ENCODE peak calls at places on chromosome 9, in seven cellular contexts. B is CD4-positive, alpha-beta T cell; S is NCI-H1417; I is NCI-H2081; T is GM20000; U is HS-5; V is neural crest cell. K is an unnamed sample.

GRCh38 chr9:14106699-14107098 is 207.2 kb downstream of the NFIB start:
- DNase-seq in B (no peak), S (peak; percentile 57), I (peak; percentile 31), T (no peak), U (no peak), V (no peak), K (no peak)

GRCh38 chr9:137298983-137299521 is 3.0 kb downstream of the NRARP start:
- DNase-seq in B (no peak), S (no peak), I (no peak), T (no peak), U (no peak), V (no peak), K (no peak)

GRCh38 chr9:16773116-16773515 is 97.4 kb downstream of the BNC2 start:
- DNase-seq in B (no peak), S (no peak), I (no peak), T (no peak), U (no peak), V (no peak), K (no peak)

GRCh38 chr9:121807918-121808278 is 156.5 kb downstream of the DAB2IP start:
- DNase-seq in B (no peak), S (peak; percentile 20), I (no peak), T (no peak), U (no peak), V (no peak), K (no peak)

GRCh38 chr9:4674783-4675182 is 4.6 kb upstream of the CDC37L1 start:
- DNase-seq in B (no peak), S (no peak), I (no peak), T (no peak), U (no peak), V (no peak), K (no peak)

GRCh38 chr9:95137587-95138145 is 179.8 kb downstream of the FANCC start:
- DNase-seq in B (no peak), S (no peak), I (no peak), T (no peak), U (no peak), V (no peak), K (peak; percentile 66)

GRCh38 chr9:86434039-86434726 is 80.0 kb upstream of the TUT7 start:
- DNase-seq in B (no peak), S (peak; percentile 20), I (peak; percentile 39), T (peak; percentile 40), U (peak; percentile 41), V (no peak), K (no peak)

GRCh38 chr9:3397726-3398125 is 128.1 kb downstream of the RFX3 start:
- DNase-seq in B (no peak), S (no peak), I (no peak), T (no peak), U (no peak), V (no peak), K (no peak)

GRCh38 chr9:112631313-112631712 is 86.6 kb downstream of the INIP start:
- DNase-seq in B (no peak), S (no peak), I (no peak), T (no peak), U (no peak), V (no peak), K (no peak)

GRCh38 chr9:81543695-81544094 is 145.7 kb downstream of the TLE1 start:
- DNase-seq in B (no peak), S (no peak), I (no peak), T (no peak), U (no peak), V (no peak), K (no peak)

GRCh38 chr9:123684393-123685149 is 245.4 kb downstream of the DENND1A start:
- DNase-seq in B (no peak), S (no peak), I (no peak), T (no peak), U (no peak), V (no peak), K (no peak)

GRCh38 chr9:17462869-17463464 is 115.9 kb upstream of the SH3GL2 start:
- DNase-seq in B (no peak), S (peak; percentile 11), I (peak; percentile 66), T (peak; percentile 13), U (peak; percentile 32), V (peak; percentile 25), K (no peak)

GRCh38 chr9:5893591-5894236 is 3.0 kb downstream of the MLANA start:
- DNase-seq in B (no peak), S (no peak), I (no peak), T (no peak), U (no peak), V (no peak), K (peak; percentile 27)

GRCh38 chr9:134192311-134192950 is 28.1 kb upstream of the RNU6ATAC start:
- DNase-seq in B (no peak), S (no peak), I (no peak), T (no peak), U (no peak), V (no peak), K (no peak)

GRCh38 chr9:20650750-20651299 is 28.5 kb upstream of the MLLT3 start:
- DNase-seq in B (no peak), S (no peak), I (no peak), T (no peak), U (no peak), V (no peak), K (no peak)

GRCh38 chr9:5838884-5839571 is 6.1 kb upstream of the ERMP1 start:
- DNase-seq in B (no peak), S (peak; percentile 1), I (peak; percentile 27), T (no peak), U (peak; percentile 32), V (no peak), K (peak; percentile 63)

GRCh38 chr9:133491656-133491925 is 12.7 kb upstream of the SLC2A6 start:
- DNase-seq in B (no peak), S (no peak), I (no peak), T (no peak), U (no peak), V (no peak), K (no peak)

GRCh38 chr9:34430843-34431437 is 27.4 kb downstream of the FAM219A start:
- DNase-seq in B (no peak), S (peak; percentile 64), I (peak; percentile 65), T (peak; percentile 43), U (no peak), V (peak; percentile 52), K (peak; percentile 49)

GRCh38 chr9:105886136-105886535 is 191.8 kb downstream of the TMEM38B start:
- DNase-seq in B (no peak), S (no peak), I (no peak), T (no peak), U (no peak), V (no peak), K (no peak)